ENCODE peak calls at places on chromosomes 11 and 22, in six cellular contexts. G is heart right ventricle, E is right lobe of liver, T is left ventricle myocardium inferior, K is brain microvascular endothelial cell, P is dorsolateral prefrontal cortex. Z is an unnamed sample.

GRCh38 chr11:28009383-28009782 is 98.6 kb downstream of the KIF18A start:
- DNase-seq in G (no peak), E (no peak), T (no peak), K (no peak), P (no peak), Z (peak; percentile 58)

GRCh38 chr22:18012528-18012927 is 11.8 kb downstream of the MICAL3 start:
- DNase-seq in G (no peak), E (no peak), T (no peak), K (no peak), P (no peak), Z (no peak)

GRCh38 chr11:12787847-12788246 is 113.6 kb downstream of the TEAD1 start:
- DNase-seq in G (no peak), E (no peak), T (no peak), K (peak; percentile 87), P (no peak), Z (peak; percentile 75)

GRCh38 chr11:128493570-128493965 is 93.8 kb downstream of the ETS1 start:
- DNase-seq in G (no peak), E (no peak), T (no peak), K (no peak), P (no peak), Z (peak; percentile 47)

GRCh38 chr11:34567733-34568132 is 53.2 kb upstream of the EHF start:
- DNase-seq in G (no peak), E (no peak), T (no peak), K (no peak), P (no peak), Z (no peak)

GRCh38 chr22:29587938-29588699 is 7.2 kb upstream of the NIPSNAP1 start:
- DNase-seq in G (no peak), E (no peak), T (no peak), K (peak; percentile 74), P (no peak), Z (peak; percentile 80)

GRCh38 chr22:26691377-26691716 is 34.0 kb downstream of the MIAT start:
- DNase-seq in G (no peak), E (no peak), T (no peak), K (no peak), P (no peak), Z (no peak)

GRCh38 chr11:123213307-123213708 is 18.3 kb upstream of the CLMP start:
- DNase-seq in G (no peak), E (no peak), T (no peak), K (no peak), P (no peak), Z (no peak)

GRCh38 chr11:34869425-34869824 is 46.8 kb downstream of the APIP start:
- DNase-seq in G (no peak), E (no peak), T (no peak), K (no peak), P (no peak), Z (no peak)

GRCh38 chr11:9386901-9387300 is 2.4 kb downstream of the IPO7 start:
- DNase-seq in G (no peak), E (no peak), T (no peak), K (no peak), P (no peak), Z (no peak)

GRCh38 chr11:9385288-9385902 is 943 bp downstream of the IPO7 start:
- DNase-seq in G (no peak), E (no peak), T (no peak), K (no peak), P (no peak), Z (no peak)

GRCh38 chr11:9386086-9386485 is 1.6 kb downstream of the IPO7 start:
- DNase-seq in G (no peak), E (no peak), T (no peak), K (no peak), P (no peak), Z (no peak)

GRCh38 chr11:9380773-9381172 is 3.7 kb upstream of the IPO7 start:
- DNase-seq in G (no peak), E (no peak), T (peak; percentile 39), K (no peak), P (no peak), Z (no peak)

GRCh38 chr11:9384535-9385287 is at the start of gene IPO7:
- DNase-seq in G (peak; percentile 89), E (peak; percentile 93), T (peak; percentile 90), K (peak; percentile 89), P (peak; percentile 91), Z (peak; percentile 93)
- TF ChIP-seq CTCF in G (peak; percentile 56), E (peak; percentile 20), T (peak; percentile 44), K (peak; percentile 63), P (peak; percentile 39), Z (peak; percentile 45)

GRCh38 chr11:101584129-101584515 is 315 bp upstream of the TRPC6 start:
- DNase-seq in G (no peak), E (no peak), T (no peak), K (no peak), P (no peak), Z (no peak)
- H3K4me3 ChIP-seq in G (peak overlapping the region; percentile 52), E (no peak overlapping the region), T (peak overlapping the region; percentile 68), K (peak overlapping the region; percentile 67), P (peak overlapping the region; percentile 66), Z (peak overlapping the region; percentile 43)

DNA sequence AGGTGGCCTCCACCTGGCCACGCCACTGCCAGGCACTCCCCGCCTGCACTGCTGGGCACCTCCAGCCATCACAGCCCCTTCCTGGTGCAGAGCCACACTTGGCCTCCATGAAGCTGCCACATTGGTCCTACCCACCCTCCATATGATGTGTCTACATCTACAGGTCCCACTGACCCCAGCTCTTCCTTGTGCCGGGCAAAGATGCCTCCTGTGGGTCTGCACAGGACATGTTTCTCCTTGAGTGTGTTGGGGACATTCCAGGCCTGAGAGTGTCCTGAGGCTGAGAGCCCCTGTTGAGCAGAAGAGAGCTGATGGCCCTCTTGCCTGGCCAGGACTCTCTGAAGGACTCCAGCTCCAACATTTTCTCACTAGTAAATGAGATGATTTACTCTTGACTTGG is 7.5 kb downstream of the THY1 start:
- DNase-seq in G (no peak), E (no peak), T (no peak), K (no peak), P (no peak), Z (no peak)
- TF ChIP-seq CTCF in G (no peak), E (no peak), T (no peak), K (no peak), P (no peak), Z (no peak)

GRCh38 chr22:41383085-41383484 is 1.3 kb downstream of the TEF start:
- DNase-seq in G (no peak), E (no peak), T (no peak), K (no peak), P (no peak), Z (no peak)
- H3K4me3 ChIP-seq in G (peak overlapping the region; percentile 92), E (peak overlapping the region; percentile 94), T (peak overlapping the region; percentile 95), K (no peak overlapping the region), P (peak overlapping the region; percentile 88), Z (peak overlapping the region; percentile 66)